ENCODE peak calls at places on chromosome 4, in four cellular contexts. R is spleen, B is transverse colon, T is K562. P is an unnamed sample.

GRCh38 chr4:15690020-15690809 is 8.6 kb downstream of the FAM200B start:
- DNase-seq in R (no peak), B (no peak), T (no peak), P (peak; percentile 77)

GRCh38 chr4:56684320-56684719 is 3.2 kb upstream of the HOPX start:
- DNase-seq in R (no peak), B (no peak), T (no peak), P (no peak)

GRCh38 chr4:47930971-47931804 is 16.8 kb upstream of the NFXL1 start:
- DNase-seq in T (no peak), R (no peak), B (no peak), P (peak; percentile 17)

GRCh38 chr4:150280975-150281374 is 202.7 kb downstream of the DCLK2 start:
- DNase-seq in B (no peak), R (no peak), T (no peak), P (no peak)

GRCh38 chr4:104446431-104446925 is 48.2 kb downstream of the CXXC4 start:
- DNase-seq in B (no peak), R (no peak), T (no peak), P (no peak)

GRCh38 chr4:86640469-86640868 is 46.4 kb downstream of the PTPN13 start:
- DNase-seq in R (no peak), T (no peak), B (no peak), P (peak; percentile 1)

GRCh38 chr4:15934259-15934658 is 4.3 kb downstream of the FGFBP1 start:
- DNase-seq in T (no peak), R (no peak), B (no peak), P (no peak)

GRCh38 chr4:69708211-69708610 is 52.2 kb downstream of the SULT1B1 start:
- DNase-seq in B (no peak), R (no peak), T (no peak), P (no peak)

GRCh38 chr4:140926672-140927071 is 170.5 kb upstream of the TBC1D9 start:
- DNase-seq in R (no peak), B (no peak), T (no peak), P (no peak)

GRCh38 chr4:81635747-81636146 is 164.0 kb upstream of the RASGEF1B start:
- DNase-seq in B (peak; percentile 80), T (no peak), R (peak; percentile 83), P (no peak)

GRCh38 chr4:60500860-60501259 is 699.3 kb upstream of the ADGRL3 start:
- DNase-seq in T (no peak), R (no peak), B (no peak), P (no peak)

GRCh38 chr4:90995996-90996395 is 868.8 kb downstream of the CCSER1 start:
- DNase-seq in B (no peak), R (no peak), T (no peak), P (no peak)

GRCh38 chr4:80463509-80463908 is 128.0 kb downstream of the CFAP299 start:
- DNase-seq in R (no peak), B (no peak), T (no peak), P (no peak)

GRCh38 chr4:155608231-155608885 is 58.3 kb upstream of the GUCY1A1 start:
- DNase-seq in T (no peak), B (no peak), R (no peak), P (no peak)

GRCh38 chr4:610411-611261 is 14.7 kb upstream of the PDE6B start:
- DNase-seq in B (peak; percentile 14), T (no peak), R (peak; percentile 70), P (peak; percentile 10)

GRCh38 chr4:28772066-28772465 is 1911.4 kb downstream of the STIM2 start:
- DNase-seq in B (no peak), T (no peak), R (no peak), P (peak; percentile 23)

GRCh38 chr4:63620271-63620670 is 789.0 kb downstream of the TECRL start:
- DNase-seq in T (no peak), R (no peak), B (no peak), P (no peak)

GRCh38 chr4:5945936-5946335 is 53.0 kb upstream of the CRMP1 start:
- DNase-seq in R (peak; percentile 67), T (no peak), B (no peak), P (no peak)

GRCh38 chr4:158169516-158169915 is 3.3 kb downstream of the GASK1B start:
- DNase-seq in B (no peak), T (no peak), R (no peak), P (no peak)
- H3K4me3 ChIP-seq in B (peak overlapping the region; percentile 37), T (no peak overlapping the region), R (peak overlapping the region; percentile 44), P (peak overlapping the region; percentile 54)

GRCh38 chr4:110480031-110480549 is 4.1 kb downstream of the ENPEP start:
- DNase-seq in T (no peak), R (no peak), B (no peak), P (peak; percentile 97)
- TF ChIP-seq CTCF in T (peak; percentile 12), R (no peak), B (no peak), P (peak; percentile 57)

GRCh38 chr4:93829531-93830089 is 1.1 kb downstream of the ATOH1 start:
- DNase-seq in B (no peak), T (no peak), R (no peak), P (no peak)

GRCh38 chr4:93827272-93827947 is 1.1 kb upstream of the ATOH1 start:
- DNase-seq in B (peak; percentile 51), R (no peak), T (no peak), P (no peak)

GRCh38 chr4:93830090-93830818 is 1.7 kb downstream of the ATOH1 start:
- DNase-seq in T (no peak), B (no peak), R (no peak), P (no peak)

GRCh38 chr4:93828332-93828829 is at the start of gene ATOH1:
- DNase-seq in T (no peak), B (peak; percentile 66), R (no peak), P (no peak)

GRCh38 chr4:93828830-93829530 is 427 bp downstream of the ATOH1 start:
- DNase-seq in T (no peak), R (no peak), B (peak; percentile 41), P (no peak)
- H3K4me3 ChIP-seq in T (no peak overlapping the region), R (peak overlapping the region; percentile 29), B (peak overlapping the region; percentile 50), P (no peak overlapping the region)

GRCh38 chr4:123096038-123096437 is 173.6 kb upstream of the NUDT6 start:
- DNase-seq in T (peak; percentile 14), R (no peak), B (no peak), P (no peak)
- TF ChIP-seq CTCF in T (peak; percentile 65), R (peak; percentile 21), B (no peak), P (no peak)

GRCh38 chr4:78291277-78291676 is 234.2 kb downstream of the FRAS1 start:
- DNase-seq in R (no peak), T (no peak), B (no peak), P (no peak)

GRCh38 chr4:78292336-78292735 is 235.2 kb downstream of the FRAS1 start:
- DNase-seq in B (no peak), T (no peak), R (no peak), P (no peak)

GRCh38 chr4:78296261-78296660 is 239.1 kb downstream of the FRAS1 start:
- DNase-seq in R (no peak), B (no peak), T (no peak), P (no peak)

GRCh38 chr4:78293348-78293747 is 236.2 kb downstream of the FRAS1 start:
- DNase-seq in R (no peak), T (no peak), B (no peak), P (no peak)

GRCh38 chr4:78293841-78294301 is 236.7 kb downstream of the FRAS1 start:
- DNase-seq in R (no peak), T (no peak), B (no peak), P (no peak)
- H3K4me3 ChIP-seq in R (no peak overlapping the region), T (no peak overlapping the region), B (no peak overlapping the region), P (no peak overlapping the region)

DNA sequence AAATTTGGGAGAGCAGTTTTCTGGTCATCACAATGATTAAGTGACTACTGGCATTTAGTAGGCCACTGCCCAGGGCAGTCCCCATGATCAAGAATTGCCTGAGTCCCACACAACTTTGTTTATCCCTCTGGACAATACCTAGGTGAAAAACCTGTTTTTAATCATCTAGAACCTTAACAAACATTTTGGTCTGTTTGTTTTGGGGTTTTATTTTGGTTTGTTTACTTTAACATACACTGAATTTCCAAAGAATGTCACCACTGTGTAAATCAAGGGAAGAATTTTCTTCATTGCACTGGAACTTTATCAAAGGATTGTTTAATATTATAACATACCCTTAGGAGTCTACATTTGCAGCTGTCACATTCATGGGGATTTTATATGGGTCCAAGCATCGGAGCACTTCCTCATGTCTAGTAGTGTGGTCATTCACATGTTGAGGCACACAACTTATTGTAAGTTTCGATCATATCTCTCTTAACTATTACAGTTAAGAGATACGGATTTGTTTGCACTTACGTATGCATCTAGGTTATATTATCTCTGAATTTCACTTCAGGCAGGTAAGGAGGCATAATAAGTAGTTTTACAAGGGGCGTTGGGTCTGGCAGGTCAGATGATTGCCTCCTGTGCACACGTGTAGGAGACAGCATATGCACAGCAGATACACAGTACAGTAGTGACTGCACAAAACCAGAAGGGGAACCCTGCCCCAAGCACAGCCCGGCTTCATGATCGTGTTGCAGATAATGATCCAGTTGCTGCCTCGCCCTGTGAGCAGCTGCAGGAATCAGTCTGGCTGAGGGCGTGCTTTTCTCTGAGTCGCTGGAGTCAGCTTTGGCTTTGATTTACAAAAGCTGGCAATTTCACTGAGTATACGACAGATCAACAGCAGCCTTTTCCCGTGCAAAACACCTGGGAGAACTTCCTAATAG is 302.8 kb upstream of the GATB start:
- DNase-seq in B (peak; percentile 48), R (no peak), T (no peak), P (no peak)
- TF ChIP-seq CTCF in B (no peak), R (peak; percentile 9), T (no peak), P (no peak)

GRCh38 chr4:30716671-30717207 is 3.4 kb upstream of the PCDH7 start:
- DNase-seq in R (no peak), B (no peak), T (no peak), P (no peak)
- H3K4me3 ChIP-seq in R (peak overlapping the region; percentile 51), B (peak overlapping the region; percentile 73), T (no peak overlapping the region), P (peak overlapping the region; percentile 95)